ENCODE peak calls at places on chromosome 14, in nine cellular contexts. M is glutamatergic neuron, V is iPS-NIHi11, B is WERI-Rb-1, J is GM04503, O is endothelial cell, A is tibial nerve, Y is iris pigment epithelial cell, D is activated gamma-delta T cell. F is an unnamed sample.

GRCh38 chr14:67722293-67722692 is 20.6 kb downstream of the RDH12 start:
- DNase-seq in Y (peak; percentile 56), O (no peak), B (peak; percentile 57), D (no peak), V (peak; percentile 39), J (no peak), A (peak; percentile 9), M (no peak), F (no peak)

GRCh38 chr14:68733086-68733621 is 59.7 kb downstream of the ZFP36L1 start:
- DNase-seq in B (no peak), O (no peak), A (peak; percentile 40), Y (peak; percentile 36), V (no peak), D (no peak), J (no peak), M (no peak), F (no peak)

GRCh38 chr14:62889354-62889753 is 155.9 kb downstream of the KCNH5 start:
- DNase-seq in J (no peak), M (no peak), B (no peak), O (no peak), V (peak; percentile 12), Y (no peak), D (no peak), A (no peak), F (peak; percentile 9)

GRCh38 chr14:52125885-52126284 is 57.0 kb upstream of the NID2 start:
- DNase-seq in V (no peak), A (no peak), M (no peak), J (no peak), B (no peak), O (no peak), Y (no peak), D (no peak), F (no peak)

GRCh38 chr14:56422703-56423213 is 156.8 kb upstream of the TMEM260 start:
- DNase-seq in M (peak; percentile 35), J (peak; percentile 27), V (peak; percentile 77), A (peak; percentile 54), B (peak; percentile 41), Y (peak; percentile 78), D (no peak), O (peak; percentile 13), F (peak; percentile 63)

GRCh38 chr14:66638688-66639087 is 130.7 kb downstream of the GPHN start:
- DNase-seq in Y (peak; percentile 76), J (peak; percentile 7), D (no peak), A (no peak), B (no peak), O (no peak), V (no peak), M (no peak), F (peak; percentile 56)

GRCh38 chr14:96674121-96674520 is 123.1 kb upstream of the VRK1 start:
- DNase-seq in B (no peak), O (no peak), Y (no peak), M (no peak), D (no peak), A (no peak), J (no peak), V (no peak), F (no peak)

GRCh38 chr14:95070748-95071435 is 86.4 kb downstream of the DICER1 start:
- DNase-seq in B (no peak), D (no peak), V (no peak), A (no peak), J (no peak), Y (no peak), O (no peak), M (no peak), F (no peak)

GRCh38 chr14:93959239-93960107 is 16.9 kb downstream of the ASB2 start:
- DNase-seq in D (peak; percentile 66), O (peak; percentile 28), A (no peak), J (peak; percentile 68), M (no peak), V (peak; percentile 71), B (no peak), Y (peak; percentile 93), F (peak; percentile 84)

GRCh38 chr14:70536830-70537229 is 2.0 kb upstream of the ADAM20 start:
- DNase-seq in A (no peak), O (no peak), D (no peak), M (no peak), J (no peak), V (no peak), B (no peak), Y (no peak), F (no peak)

GRCh38 chr14:75879031-75879430 is 102.8 kb downstream of the TGFB3 start:
- DNase-seq in B (no peak), M (no peak), D (no peak), Y (peak; percentile 97), V (no peak), O (no peak), A (no peak), J (no peak), F (peak; percentile 97)

GRCh38 chr14:89486961-89487360 is 69.9 kb upstream of the FOXN3 start:
- DNase-seq in J (no peak), A (no peak), O (no peak), Y (peak; percentile 36), B (no peak), M (no peak), D (no peak), V (no peak), F (no peak)

GRCh38 chr14:96260341-96260821 is 4.4 kb downstream of the BDKRB1 start:
- DNase-seq in B (no peak), O (no peak), M (no peak), D (no peak), A (no peak), J (peak; percentile 81), Y (peak; percentile 89), V (no peak), F (peak; percentile 84)

GRCh38 chr14:22555573-22556011 is 33.4 kb downstream of the DAD1 start:
- DNase-seq in J (no peak), M (no peak), D (no peak), A (no peak), Y (peak; percentile 58), V (no peak), B (no peak), O (no peak), F (peak; percentile 47)

GRCh38 chr14:72850360-72850759 is 43.5 kb downstream of the DPF3 start:
- DNase-seq in B (no peak), O (no peak), Y (no peak), D (no peak), A (no peak), M (no peak), V (no peak), J (no peak), F (no peak)

GRCh38 chr14:68366656-68367055 is 426.2 kb downstream of the ZFP36L1 start:
- DNase-seq in B (no peak), Y (no peak), J (no peak), M (no peak), D (no peak), A (no peak), V (no peak), O (no peak), F (no peak)

GRCh38 chr14:71415404-71415690 is 508.1 kb downstream of the PCNX1 start:
- DNase-seq in M (no peak), Y (peak; percentile 90), B (no peak), V (no peak), O (no peak), J (peak; percentile 37), D (no peak), A (peak; percentile 19), F (peak; percentile 64)

GRCh38 chr14:103231376-103232019 is 102.5 kb upstream of the EIF5 start:
- DNase-seq in Y (no peak), M (no peak), B (no peak), V (no peak), D (no peak), A (no peak), O (no peak), J (no peak), F (no peak)

GRCh38 chr14:31902002-31902401 is 175.1 kb upstream of the ARHGAP5 start:
- DNase-seq in V (peak; percentile 35), D (no peak), B (no peak), J (no peak), O (no peak), Y (no peak), M (no peak), A (no peak), F (no peak)

GRCh38 chr14:81302613-81303012 is 81.9 kb upstream of the GTF2A1 start:
- DNase-seq in V (no peak), A (no peak), J (no peak), Y (no peak), D (no peak), B (peak; percentile 39), O (no peak), M (no peak), F (no peak)

GRCh38 chr14:59276235-59276634 is 87.8 kb downstream of the DAAM1 start:
- DNase-seq in D (no peak), B (no peak), M (no peak), J (no peak), O (no peak), A (no peak), Y (no peak), V (no peak), F (no peak)

GRCh38 chr14:24181251-24182077 is 7.2 kb downstream of the IPO4 start:
- DNase-seq in J (no peak), A (no peak), M (no peak), D (no peak), Y (no peak), B (no peak), V (no peak), O (no peak), F (no peak)

GRCh38 chr14:96423012-96423411 is 31.1 kb downstream of the AK7 start:
- DNase-seq in O (no peak), D (no peak), A (no peak), Y (no peak), J (no peak), B (no peak), V (no peak), M (no peak), F (no peak)

GRCh38 chr14:55889124-55889523 is 229.1 kb upstream of the PELI2 start:
- DNase-seq in Y (no peak), O (no peak), M (no peak), A (no peak), V (no peak), D (no peak), J (no peak), B (no peak), F (no peak)

GRCh38 chr14:36654185-36655053 is 7.2 kb upstream of the PAX9 start:
- DNase-seq in Y (no peak), A (no peak), M (no peak), O (no peak), D (no peak), V (peak; percentile 32), B (no peak), J (no peak), F (no peak)

F was measured in HCEC 1CT.